ENCODE peak calls at places on chromosomes 13 and 19, in six cellular contexts. G, S, Y, R, T and K are unnamed samples.

GRCh38 chr19:862529-863304 is 3.3 kb downstream of the CFD start:
- DNase-seq in Y (peak; percentile 82), S (no peak), G (peak; percentile 62), R (peak; percentile 17), T (peak; percentile 89), K (no peak)

GRCh38 chr13:105907319-105908019 is 628.0 kb downstream of the EFNB2 start:
- DNase-seq in R (no peak), S (no peak), Y (no peak), T (no peak), G (no peak), K (no peak)

GRCh38 chr13:113992276-113993005 is 18.6 kb upstream of the C13orf46 start:
- DNase-seq in Y (no peak), T (peak; percentile 26), S (no peak), G (peak; percentile 6), R (no peak), K (no peak)

GRCh38 chr19:4134351-4134750 is 10.4 kb upstream of the MAP2K2 start:
- DNase-seq in G (no peak), S (no peak), T (no peak), R (no peak), Y (no peak), K (no peak)

GRCh38 chr19:43777163-43777700 is 3.5 kb downstream of the KCNN4 start:
- DNase-seq in R (peak; percentile 36), G (no peak), Y (peak; percentile 38), S (no peak), T (no peak), K (no peak)

GRCh38 chr19:3360494-3361383 is 5.6 kb upstream of the NFIC start:
- DNase-seq in G (peak; percentile 76), R (no peak), T (peak; percentile 93), S (no peak), Y (peak; percentile 66), K (no peak)

GRCh38 chr19:41871573-41872383 is 5.3 kb upstream of the CD79A start:
- DNase-seq in R (no peak), Y (peak; percentile 75), G (no peak), S (no peak), T (no peak), K (no peak)

GRCh38 chr13:54004026-54004699 is 975.5 kb downstream of the OLFM4 start:
- DNase-seq in S (no peak), R (no peak), T (no peak), G (no peak), Y (no peak), K (no peak)

GRCh38 chr13:68984688-68985319 is 1122.8 kb upstream of the ATXN8OS start:
- DNase-seq in G (no peak), S (no peak), R (no peak), T (peak; percentile 74), Y (no peak), K (no peak)

GRCh38 chr13:51364404-51365008 is 25.0 kb downstream of the SERPINE3 start:
- DNase-seq in R (peak; percentile 79), Y (no peak), S (no peak), T (no peak), G (no peak), K (peak; percentile 13)

GRCh38 chr13:95020298-95020987 is 280.8 kb downstream of the ABCC4 start:
- DNase-seq in R (no peak), T (no peak), Y (no peak), S (no peak), G (no peak), K (no peak)

DNA sequence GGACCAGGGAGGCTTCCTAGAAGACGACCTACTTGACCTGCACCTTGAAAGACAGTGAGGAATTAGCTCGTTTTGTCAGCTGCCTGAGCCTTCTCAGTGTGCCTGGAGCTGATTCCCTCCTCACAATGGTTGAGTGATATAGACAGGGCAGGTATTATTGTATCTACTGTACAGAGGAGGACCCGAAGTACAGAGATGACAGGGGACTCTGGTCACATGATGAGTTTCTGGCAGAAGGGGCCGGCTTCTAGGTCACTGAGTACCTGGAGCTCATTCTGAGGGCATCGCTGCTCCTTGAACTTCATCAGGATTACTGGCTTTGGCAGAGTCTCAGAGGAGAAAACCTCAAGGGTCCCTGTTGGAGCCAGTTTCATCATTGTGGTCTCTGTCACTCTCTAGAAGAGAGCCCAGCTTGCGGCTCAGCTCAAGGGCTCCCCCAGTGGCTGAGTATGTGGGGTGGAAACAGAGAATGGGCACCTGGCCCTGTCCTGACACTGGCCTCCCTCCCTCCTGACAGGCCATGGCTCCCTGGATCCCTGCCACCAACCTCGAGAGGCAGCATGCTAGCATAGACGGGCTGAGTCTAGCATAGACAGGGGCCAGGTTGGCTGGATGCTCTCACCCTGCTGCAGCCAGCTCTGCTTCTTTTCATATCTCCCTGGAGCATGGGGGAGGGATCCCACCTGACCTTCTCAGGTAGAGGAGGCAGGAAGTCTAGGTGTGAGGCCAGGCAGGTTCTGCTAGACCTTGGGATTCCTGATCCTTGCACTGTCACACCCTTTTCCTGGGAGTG is 38.7 kb downstream of the NFIX start:
- DNase-seq in R (peak; percentile 45), S (no peak), G (peak; percentile 93), T (peak; percentile 83), Y (no peak), K (no peak)
- H3K27ac ChIP-seq in R (no peak overlapping the region), S (peak overlapping the region; percentile 98), G (peak overlapping the region; percentile 58), T (peak overlapping the region; percentile 82), Y (no peak overlapping the region), K (peak overlapping the region; percentile 21)

DNA sequence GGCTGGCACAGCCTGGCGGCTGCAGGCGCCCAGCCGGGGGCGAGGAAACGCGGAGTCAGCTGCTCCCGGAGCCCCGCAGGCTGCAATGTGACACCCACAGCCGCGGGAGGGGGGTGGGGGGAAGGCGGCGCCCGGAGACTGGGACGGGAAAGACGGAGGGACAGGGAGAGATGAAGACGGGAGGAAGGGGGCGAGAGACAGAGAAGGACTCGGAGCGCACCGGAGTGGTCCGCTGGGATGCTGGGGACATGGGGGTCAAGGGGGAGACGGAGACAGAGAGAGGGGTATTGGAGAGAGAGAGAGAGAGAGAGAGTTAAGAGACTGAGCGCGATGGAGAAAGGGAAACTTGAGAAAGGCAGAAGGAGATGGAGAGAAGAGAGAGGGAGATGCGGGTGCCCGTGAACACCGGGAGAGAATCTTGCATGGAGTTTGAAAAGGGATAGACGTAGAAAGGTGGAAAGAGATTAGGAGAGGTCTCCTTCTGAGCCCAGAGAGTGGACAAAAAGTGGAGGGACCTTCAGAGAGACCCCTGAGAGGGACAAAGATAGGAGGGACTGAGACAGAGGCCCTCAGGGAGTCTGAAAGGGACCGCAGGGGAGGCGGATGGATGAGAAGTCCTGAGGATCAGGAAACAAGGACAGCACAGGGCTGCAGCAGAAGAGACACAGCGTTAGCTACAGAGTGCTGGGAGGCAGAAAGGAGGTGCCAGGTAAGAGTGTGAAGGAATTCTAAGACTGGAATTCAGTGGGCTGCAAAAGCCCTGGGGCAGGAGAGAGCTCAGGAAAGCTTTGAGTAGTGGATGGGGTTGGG is 1.0 kb downstream of the SCN1B start:
- DNase-seq in G (no peak), Y (no peak), S (no peak), R (peak; percentile 18), T (no peak), K (no peak)
- H3K4me3 ChIP-seq in G (no peak overlapping the region), Y (no peak overlapping the region), S (peak overlapping the region; percentile 82), R (peak overlapping the region; percentile 65), T (peak overlapping the region; percentile 37), K (peak overlapping the region; percentile 63)

DNA sequence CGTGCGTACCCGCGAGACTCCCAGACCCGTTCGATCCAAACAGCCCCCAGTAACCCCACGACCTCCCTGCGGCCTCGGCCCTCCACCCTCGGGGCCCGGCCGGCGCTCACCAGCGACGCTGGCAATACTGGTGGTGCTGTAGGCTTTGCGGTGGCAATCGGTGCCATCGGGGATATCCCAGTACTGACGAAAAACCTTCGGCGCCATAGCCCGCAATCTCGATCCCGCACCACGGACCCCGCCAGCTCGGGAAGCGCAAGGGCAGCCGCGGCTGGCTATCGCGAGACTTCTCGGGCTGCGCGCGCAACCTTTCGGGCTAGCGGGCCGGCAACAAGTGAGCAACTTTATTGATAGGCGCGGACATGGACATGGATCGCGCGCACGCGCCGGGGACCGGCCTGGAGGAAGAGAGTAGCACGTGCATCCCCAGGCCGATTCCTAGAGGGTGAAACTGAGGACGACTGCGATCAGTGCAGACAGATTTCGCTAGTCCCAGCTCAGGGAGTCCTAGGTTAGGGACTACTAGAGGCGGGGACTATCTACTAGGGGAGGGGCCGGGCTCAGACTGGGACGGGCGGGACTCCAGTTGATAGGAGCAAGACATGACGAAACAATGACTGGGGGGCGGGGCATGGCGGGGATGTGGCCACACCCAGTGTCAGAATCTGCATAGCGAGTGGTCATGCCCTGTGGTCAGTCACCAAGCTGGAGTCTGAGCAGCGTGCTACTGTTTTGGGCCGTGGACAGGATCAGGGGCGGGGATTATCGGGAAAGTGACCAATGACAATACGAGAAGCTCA is at the start of gene NDUFA11:
- DNase-seq in R (peak; percentile 95), Y (peak; percentile 97), G (peak; percentile 99), S (peak; percentile 99), T (peak; percentile 98), K (peak; percentile 91)
- H3K9me3 ChIP-seq in R (no peaks in the 10 kb centered on the region), Y (no peaks in the 10 kb centered on the region), G (no peaks in the 10 kb centered on the region), S (no peaks in the 10 kb centered on the region), T (no peaks in the 10 kb centered on the region), K (peaks cover 3% of the 10 kb centered on the region)

GRCh38 chr19:6791237-6791636 is 18.7 kb downstream of the VAV1 start:
- DNase-seq in T (no peak), G (no peak), S (no peak), Y (no peak), R (no peak), K (no peak)

GRCh38 chr19:6787393-6787792 is 14.9 kb downstream of the VAV1 start:
- DNase-seq in T (no peak), R (no peak), G (no peak), S (no peak), Y (no peak), K (no peak)

GRCh38 chr19:6790194-6791128 is 18.0 kb downstream of the VAV1 start:
- DNase-seq in Y (no peak), G (no peak), R (no peak), S (no peak), T (no peak), K (no peak)

GRCh38 chr19:6793411-6793810 is 20.9 kb downstream of the VAV1 start:
- DNase-seq in T (no peak), S (no peak), R (no peak), G (no peak), Y (no peak), K (no peak)

GRCh38 chr19:6788896-6789295 is 16.4 kb downstream of the VAV1 start:
- DNase-seq in R (no peak), S (no peak), G (no peak), T (no peak), Y (no peak), K (no peak)
- H3K27ac ChIP-seq in R (no peak overlapping the region), S (no peak overlapping the region), G (no peak overlapping the region), T (no peak overlapping the region), Y (no peak overlapping the region), K (no peak overlapping the region)

DNA sequence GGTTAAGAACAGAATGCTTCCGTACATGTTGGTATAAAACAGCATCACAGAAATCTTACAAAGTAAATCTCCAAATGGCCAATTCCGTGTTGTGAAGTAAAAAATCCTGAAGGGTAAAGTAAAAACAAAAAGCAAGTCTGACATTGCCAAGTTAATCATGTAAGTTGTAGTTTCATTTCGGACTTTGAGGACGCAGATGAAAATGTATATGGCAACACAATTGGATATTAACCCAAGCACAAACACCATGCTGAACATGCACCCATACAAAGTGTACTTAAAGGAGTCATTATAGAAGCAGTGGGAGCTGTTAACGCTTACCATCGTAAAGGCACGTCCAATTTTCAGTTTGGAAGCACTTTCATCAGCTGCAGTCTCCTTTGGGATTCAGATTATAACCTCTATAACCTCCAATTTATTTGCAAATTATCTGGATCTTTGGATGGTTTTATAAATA is 785 bp downstream of the LPAR6 start:
- DNase-seq in S (no peak), R (peak; percentile 31), G (no peak), Y (peak; percentile 42), T (no peak), K (no peak)
- H3K4me3 ChIP-seq in S (peak overlapping the region; percentile 71), R (peak overlapping the region; percentile 90), G (no peak overlapping the region), Y (peak overlapping the region; percentile 100), T (peak overlapping the region; percentile 54), K (peak overlapping the region; percentile 66)

GRCh38 chr13:48319458-48320395 is 16.2 kb downstream of the RB1 start:
- DNase-seq in T (peak; percentile 63), S (no peak), Y (no peak), R (no peak), G (no peak), K (no peak)
- H3K9me3 ChIP-seq in T (no peaks in the 10 kb centered on the region), S (peaks cover 6% of the 10 kb centered on the region), Y (no peaks in the 10 kb centered on the region), R (peaks cover 8% of the 10 kb centered on the region), G (no peaks in the 10 kb centered on the region), K (peaks cover 50% of the 10 kb centered on the region)